ENCODE peak calls at places on chromosomes 13 and 19, in four cellular contexts. E, W, F and G are unnamed samples.

GRCh38 chr13:73794755-73795154 is 339.4 kb downstream of the KLF12 start:
- DNase-seq in E (no peak), W (no peak), F (no peak), G (no peak)

GRCh38 chr19:45440873-45441654 is 17.3 kb upstream of the ERCC1 start:
- DNase-seq in E (no peak), W (no peak), F (no peak), G (no peak)

GRCh38 chr13:61850794-61851193 is 435.1 kb upstream of the PCDH20 start:
- DNase-seq in E (no peak), W (no peak), F (no peak), G (no peak)

GRCh38 chr19:30653646-30654386 is 281.6 kb downstream of the ZNF536 start:
- DNase-seq in E (no peak), W (no peak), F (no peak), G (no peak)

GRCh38 chr19:40200352-40201099 is 9.3 kb downstream of the MAP3K10 start:
- DNase-seq in E (no peak), W (no peak), F (no peak), G (no peak)

GRCh38 chr13:49530452-49530851 is 34.7 kb downstream of the PHF11 start:
- DNase-seq in E (no peak), W (no peak), F (no peak), G (no peak)

GRCh38 chr19:18313398-18313797 is 9.5 kb downstream of the LSM4 start:
- DNase-seq in E (no peak), W (no peak), F (no peak), G (no peak)

GRCh38 chr19:39277598-39277997 is 9.4 kb downstream of the IFNL2 start:
- DNase-seq in E (no peak), W (no peak), F (no peak), G (no peak)

GRCh38 chr19:3192228-3192635 is 6.5 kb downstream of the NCLN start:
- DNase-seq in E (no peak), W (no peak), F (no peak), G (no peak)